ENCODE peak calls at places on chromosome 4, in ten cellular contexts. K, B, I, E, F, Q, X, H, D and O are unnamed samples.
A peak's percentile ranks its signal among the peaks of the same experiment; 100 is the strongest.

GRCh38 chr4:98994474-98995182 is 893 bp upstream of the METAP1 start:
- DNase-seq in X (no peak), B (no peak), K (peak; percentile 30), H (no peak), E (peak; percentile 1), F (no peak), Q (no peak), D (no peak), I (no peak), O (no peak)

GRCh38 chr4:164772076-164772475 is 18.1 kb downstream of the SMIM31 start:
- DNase-seq in Q (no peak), B (no peak), X (no peak), I (no peak), E (no peak), D (no peak), F (no peak), K (no peak), H (no peak), O (no peak)

GRCh38 chr4:82797591-82798081 is 960 bp downstream of the SCD5 start:
- DNase-seq in D (peak; percentile 75), I (peak; percentile 75), F (no peak), X (no peak), E (peak; percentile 26), Q (no peak), K (peak; percentile 59), B (peak; percentile 16), H (no peak), O (peak; percentile 85)

GRCh38 chr4:174674305-174674840 is 152.1 kb upstream of the HPGD start:
- DNase-seq in B (no peak), I (no peak), F (no peak), Q (no peak), D (no peak), E (peak; percentile 19), H (no peak), X (no peak), K (no peak), O (no peak)

GRCh38 chr4:105088110-105088879 is 58.4 kb upstream of the TET2 start:
- DNase-seq in E (peak; percentile 5), Q (no peak), X (no peak), B (no peak), H (no peak), I (no peak), K (no peak), D (no peak), F (no peak), O (no peak)

GRCh38 chr4:7187297-7187592 is 5.1 kb upstream of the SORCS2 start:
- DNase-seq in B (no peak), H (no peak), Q (no peak), X (no peak), F (peak; percentile 21), D (peak; percentile 34), K (peak; percentile 16), I (no peak), E (no peak), O (no peak)

GRCh38 chr4:108377021-108377420 is 208.3 kb upstream of the LEF1 start:
- DNase-seq in I (no peak), E (no peak), K (no peak), B (no peak), H (no peak), D (no peak), X (no peak), F (no peak), Q (no peak), O (no peak)

GRCh38 chr4:163564221-163564720 is 69.8 kb downstream of the TMA16 start:
- DNase-seq in Q (no peak), B (no peak), I (no peak), H (no peak), K (no peak), F (no peak), X (no peak), E (no peak), D (no peak), O (no peak)

GRCh38 chr4:87901426-87901825 is 68.7 kb downstream of the MEPE start:
- DNase-seq in X (no peak), D (no peak), E (no peak), K (no peak), I (peak; percentile 52), Q (no peak), F (no peak), B (no peak), H (no peak), O (no peak)

DNA sequence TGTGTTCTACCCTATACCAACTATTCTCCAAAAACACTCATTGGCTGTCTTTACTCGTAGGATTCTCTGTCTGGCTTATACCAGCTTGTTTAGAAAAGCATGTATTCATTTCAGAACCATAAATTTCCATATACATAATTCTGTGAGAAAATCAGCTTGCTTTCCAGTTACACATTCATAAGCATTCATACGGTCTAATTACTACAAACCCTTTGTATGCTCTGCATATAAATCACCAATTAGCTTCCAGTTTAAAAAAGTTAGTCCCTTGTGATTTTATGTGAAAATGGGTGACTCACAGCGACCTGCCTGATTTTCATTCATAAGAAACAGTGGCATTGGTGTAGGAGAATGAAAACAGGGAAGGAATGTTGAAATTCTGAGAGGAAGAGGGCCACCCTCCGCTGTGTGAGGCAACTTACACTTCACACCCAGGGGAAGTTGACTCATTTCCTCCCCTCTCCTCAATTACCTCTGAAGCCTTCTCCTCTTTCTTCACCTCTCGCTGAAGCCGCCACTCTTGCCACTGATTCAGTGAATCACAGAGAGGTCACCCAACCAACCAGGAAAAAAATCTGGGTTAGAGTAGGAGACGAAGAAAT is 63.4 kb downstream of the MEPE start:
- DNase-seq in B (no peak), H (no peak), D (no peak), I (no peak), Q (no peak), E (peak; percentile 36), F (no peak), X (no peak), K (no peak), O (peak; percentile 71)
- TF ChIP-seq EP300 in B (no peak), H (no peak), D (no peak), I (no peak), Q (no peak), E (no peak), F (no peak), X (no peak), K (no peak), O (no peak)

GRCh38 chr4:109703664-109704351 is 563 bp upstream of the CASP6 start:
- DNase-seq in B (no peak), E (no peak), H (no peak), I (no peak), Q (peak; percentile 8), D (no peak), F (no peak), K (no peak), X (no peak), O (no peak)

GRCh38 chr4:109702950-109703663 is at the start of gene CASP6:
- DNase-seq in I (peak; percentile 87), F (peak; percentile 90), D (peak; percentile 91), K (peak; percentile 87), Q (peak; percentile 41), H (peak; percentile 92), E (peak; percentile 73), B (peak; percentile 93), X (peak; percentile 94), O (peak; percentile 94)

GRCh38 chr4:109699553-109700225 is 3.6 kb downstream of the CASP6 start:
- DNase-seq in F (no peak), I (no peak), B (peak; percentile 61), K (no peak), Q (no peak), D (no peak), X (no peak), E (no peak), H (no peak), O (no peak)

DNA sequence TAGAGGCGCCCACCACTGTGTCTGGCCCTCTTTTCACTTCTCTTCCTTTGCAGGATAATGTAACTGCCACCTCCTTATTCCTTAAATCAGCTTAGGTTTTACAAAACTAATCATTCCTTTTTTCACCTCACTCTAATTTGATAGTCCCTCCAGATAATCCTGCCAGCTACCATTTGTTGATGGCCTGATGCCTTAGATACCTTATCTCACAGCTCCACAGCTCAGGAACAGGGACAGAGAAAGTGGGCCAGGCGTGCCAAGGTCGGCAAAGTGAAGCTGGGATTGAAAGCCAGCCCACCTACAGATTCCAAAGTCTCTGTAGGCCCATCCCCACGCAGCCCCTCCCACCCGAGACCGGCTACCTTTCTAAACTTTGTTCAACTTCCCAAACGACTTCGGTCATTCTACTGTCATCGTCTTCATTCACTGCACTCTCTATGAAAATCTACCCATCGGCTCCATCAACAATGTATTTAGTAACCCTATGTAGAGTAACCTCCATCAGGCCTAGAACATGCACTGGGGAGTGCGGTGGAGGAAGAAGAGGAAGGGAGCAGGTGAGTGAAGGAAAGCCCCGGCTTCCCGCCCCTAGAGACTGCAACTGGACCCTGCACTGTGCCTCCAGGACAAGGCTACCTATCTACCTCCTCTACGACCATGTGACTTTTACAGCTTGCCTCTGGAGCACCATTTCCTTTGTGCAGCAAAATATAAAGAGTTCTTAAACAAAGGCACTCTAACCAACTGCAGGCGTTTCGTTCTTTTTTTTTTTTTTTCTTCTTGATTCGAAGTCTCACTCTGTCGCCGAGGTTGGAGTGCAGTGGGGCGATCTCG is 1.5 kb downstream of the CASP6 start:
- DNase-seq in X (no peak), H (no peak), B (peak; percentile 52), I (no peak), K (no peak), D (no peak), E (no peak), F (no peak), Q (no peak), O (no peak)
- H3K27ac ChIP-seq in X (peak overlapping the region; percentile 86), H (peak overlapping the region; percentile 95), B (peak overlapping the region; percentile 95), I (peak overlapping the region; percentile 67), K (no peak overlapping the region), D (peak overlapping the region; percentile 88), E (peak overlapping the region; percentile 78), F (peak overlapping the region; percentile 86), Q (peak overlapping the region; percentile 71), O (peak overlapping the region; percentile 87)

GRCh38 chr4:173247316-173247715 is 78.7 kb downstream of the GALNT7 start:
- DNase-seq in I (no peak), F (no peak), H (no peak), Q (no peak), E (no peak), B (no peak), D (no peak), K (no peak), X (no peak), O (no peak)

GRCh38 chr4:173243321-173243720 is 74.7 kb downstream of the GALNT7 start:
- DNase-seq in X (no peak), F (no peak), H (no peak), Q (no peak), K (no peak), B (no peak), I (no peak), E (peak; percentile 41), D (no peak), O (no peak)

GRCh38 chr4:173243917-173244658 is 75.5 kb downstream of the GALNT7 start:
- DNase-seq in Q (no peak), E (no peak), B (no peak), D (no peak), X (no peak), F (no peak), K (no peak), I (no peak), H (no peak), O (no peak)

GRCh38 chr4:173248690-173249089 is 80.1 kb downstream of the GALNT7 start:
- DNase-seq in B (no peak), F (no peak), H (no peak), K (no peak), D (no peak), I (no peak), E (no peak), Q (no peak), X (no peak), O (no peak)

DNA sequence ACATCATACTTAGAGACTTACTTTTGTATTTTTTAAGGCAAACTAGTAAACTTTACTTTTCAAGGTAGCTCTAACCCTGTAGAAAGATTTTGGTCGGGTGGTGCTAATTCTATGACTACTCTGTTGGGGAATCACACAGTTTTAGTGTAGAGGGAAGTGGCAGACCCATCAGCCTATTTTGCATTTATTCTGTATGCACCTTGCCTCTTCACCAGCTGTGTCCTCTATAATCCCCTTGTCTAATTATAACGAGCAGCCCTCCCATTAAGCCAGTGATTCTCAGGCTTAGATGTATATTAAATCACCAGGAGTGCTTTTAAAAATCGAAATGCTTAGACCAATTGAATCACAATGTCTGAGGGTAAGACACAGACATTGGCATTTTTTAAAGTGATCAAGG is 78.1 kb downstream of the GALNT7 start:
- DNase-seq in H (no peak), B (no peak), Q (no peak), X (no peak), K (no peak), D (no peak), E (no peak), F (no peak), I (no peak), O (no peak)
- H3K4me1 ChIP-seq in H (peaks cover 30% of the 10 kb centered on the region), B (peaks cover 5% of the 10 kb centered on the region), Q (peaks cover 30% of the 10 kb centered on the region), X (peaks cover 5% of the 10 kb centered on the region), K (peaks cover 4% of the 10 kb centered on the region), D (no peaks in the 10 kb centered on the region), E (peaks cover 24% of the 10 kb centered on the region), F (no peaks in the 10 kb centered on the region), I (peaks cover 11% of the 10 kb centered on the region), O (no peaks in the 10 kb centered on the region)

GRCh38 chr4:14583331-14583730 is 418.9 kb upstream of the CPEB2 start:
- DNase-seq in K (no peak), B (no peak), Q (no peak), E (peak; percentile 17), X (no peak), D (no peak), I (no peak), F (no peak), H (no peak), O (no peak)

GRCh38 chr4:14581741-14582140 is 420.5 kb upstream of the CPEB2 start:
- DNase-seq in F (no peak), B (no peak), D (no peak), X (no peak), Q (no peak), E (no peak), H (no peak), I (no peak), K (no peak), O (no peak)

GRCh38 chr4:14580061-14580460 is 422.2 kb upstream of the CPEB2 start:
- DNase-seq in I (no peak), H (no peak), Q (no peak), D (no peak), B (no peak), F (no peak), E (no peak), K (no peak), X (no peak), O (no peak)

GRCh38 chr4:14583752-14584151 is 418.5 kb upstream of the CPEB2 start:
- DNase-seq in F (no peak), B (no peak), X (no peak), H (no peak), I (no peak), E (no peak), D (no peak), K (no peak), Q (no peak), O (no peak)

DNA sequence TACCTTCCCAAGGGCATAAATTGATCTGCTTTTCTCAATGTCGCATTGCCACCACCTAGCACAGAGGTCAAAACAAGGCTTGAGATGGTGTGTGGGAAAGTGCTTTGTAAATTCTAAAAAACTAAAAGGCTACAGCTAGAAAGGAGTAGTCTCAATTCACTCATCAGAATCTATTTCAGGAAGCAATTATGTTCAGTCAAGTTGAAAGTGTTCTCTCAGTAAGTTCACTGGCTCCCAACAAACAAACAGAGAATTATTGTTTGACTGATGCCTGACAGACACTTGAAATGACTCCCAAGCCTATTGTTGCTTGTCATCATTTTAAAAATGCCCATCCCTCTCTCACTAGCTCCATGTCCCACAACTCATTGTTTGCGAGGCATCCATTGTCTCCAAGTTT is 419.6 kb upstream of the CPEB2 start:
- DNase-seq in E (no peak), F (no peak), H (no peak), I (no peak), D (no peak), X (no peak), K (no peak), Q (no peak), B (no peak), O (no peak)
- TF ChIP-seq EP300 in E (no peak), F (no peak), H (no peak), I (no peak), D (no peak), X (no peak), K (no peak), Q (no peak), B (no peak), O (no peak)